ENCODE peak calls at places on chromosomes 4 and X, in ten cellular contexts. C, L, G, X, F, T, U, D, P and I are unnamed samples.

GRCh38 chrX:100407784-100408642 is 2.1 kb downstream of the PCDH19 start:
- DNase-seq in C (peak), L (no peak), G (no peak), X (no peak), F (no peak), T (no peak), U (no peak), D (no peak), P (no peak), I (no peak)

GRCh38 chr4:102392033-102392744 is 46.9 kb upstream of the SLC39A8 start:
- DNase-seq in C (no peak), L (no peak), G (no peak), X (no peak), F (no peak), T (no peak), U (no peak), D (no peak), P (peak), I (no peak)

GRCh38 chr4:85127653-85128052 is 161.2 kb upstream of the WDFY3 start:
- DNase-seq in C (peak), L (no peak), G (peak), X (peak), F (no peak), T (peak), U (peak), D (peak), P (no peak), I (peak)

GRCh38 chrX:9182041-9182440 is 148.1 kb upstream of the FAM9B start:
- DNase-seq in C (no peak), L (no peak), G (no peak), X (peak), F (no peak), T (no peak), U (peak), D (no peak), P (no peak), I (no peak)

GRCh38 chr4:123922847-123923246 is 526.3 kb downstream of the SPRY1 start:
- DNase-seq in C (no peak), L (no peak), G (no peak), X (peak), F (no peak), T (no peak), U (peak), D (peak), P (no peak), I (peak)

GRCh38 chrX:79161655-79162054 is 17.2 kb downstream of the GPR174 start:
- DNase-seq in C (no peak), L (no peak), G (no peak), X (no peak), F (no peak), T (peak), U (peak), D (no peak), P (no peak), I (no peak)

GRCh38 chr4:76960014-76960413 is 10.5 kb downstream of the SEPTIN11 start:
- DNase-seq in C (no peak), L (no peak), G (no peak), X (no peak), F (no peak), T (no peak), U (no peak), D (peak), P (peak), I (no peak)

GRCh38 chrX:40130207-40130606 is 32.4 kb upstream of the BCOR start:
- DNase-seq in C (no peak), L (no peak), G (peak), X (peak), F (no peak), T (no peak), U (peak), D (peak), P (no peak), I (peak)

GRCh38 chr4:147899512-147899911 is 167.6 kb downstream of the ARHGAP10 start:
- DNase-seq in C (no peak), L (no peak), G (no peak), X (no peak), F (no peak), T (no peak), U (peak), D (no peak), P (no peak), I (peak)

GRCh38 chr4:120291541-120291940 is 224.9 kb upstream of the MAD2L1 start:
- DNase-seq in C (no peak), L (no peak), G (no peak), X (no peak), F (no peak), T (no peak), U (no peak), D (no peak), P (no peak), I (no peak)

GRCh38 chrX:18828832-18829404 is 121.5 kb downstream of the PPEF1 start:
- DNase-seq in C (no peak), L (no peak), G (no peak), X (peak), F (no peak), T (peak), U (peak), D (no peak), P (no peak), I (peak)

GRCh38 chr4:75477201-75477600 is 37.0 kb downstream of the RCHY1 start:
- DNase-seq in C (no peak), L (no peak), G (no peak), X (no peak), F (no peak), T (no peak), U (no peak), D (no peak), P (no peak), I (peak)

GRCh38 chr4:95317124-95317820 is 231.5 kb downstream of the UNC5C start:
- DNase-seq in C (no peak), L (no peak), G (no peak), X (no peak), F (no peak), T (no peak), U (no peak), D (no peak), P (no peak), I (no peak)

GRCh38 chr4:1248262-1249147 is at the start of gene CTBP1:
- DNase-seq in C (peak), L (peak), G (peak), X (peak), F (peak), T (peak), U (peak), D (peak), P (no peak), I (peak)

GRCh38 chr4:116478343-116478742 is 607.0 kb downstream of the TRAM1L1 start:
- DNase-seq in C (no peak), L (no peak), G (no peak), X (no peak), F (no peak), T (no peak), U (no peak), D (no peak), P (no peak), I (no peak)

GRCh38 chr4:159966741-159967140 is 863.9 kb downstream of the RAPGEF2 start:
- DNase-seq in C (peak), L (no peak), G (no peak), X (no peak), F (no peak), T (no peak), U (no peak), D (no peak), P (no peak), I (no peak)

GRCh38 chr4:82578935-82579334 is 17.1 kb upstream of the TMEM150C start:
- DNase-seq in C (no peak), L (no peak), G (no peak), X (no peak), F (no peak), T (no peak), U (no peak), D (no peak), P (no peak), I (peak)
- TF ChIP-seq CTCF in C (no peak), L (no peak), G (no peak), X (peak), F (no peak), T (no peak), U (no peak), D (no peak), P (peak), I (peak)

GRCh38 chrX:134174273-134174660 is 62.7 kb upstream of the CCDC160 start:
- DNase-seq in C (no peak), L (no peak), G (no peak), X (no peak), F (no peak), T (no peak), U (no peak), D (no peak), P (no peak), I (no peak)
- H3K4me3 ChIP-seq in C (no peak), L (no peak), G (no peak), X (no peak), F (no peak), T (no peak), U (no peak), D (no peak), P (no peak), I (no peak)

GRCh38 chr4:87838207-87838606 is 5.4 kb downstream of the MEPE start:
- DNase-seq in C (peak), L (no peak), G (peak), X (no peak), F (no peak), T (no peak), U (peak), D (no peak), P (no peak), I (peak)
- TF ChIP-seq CTCF in C (peak), L (no peak), G (peak), X (peak), F (no peak), T (no peak), U (peak), D (peak), P (peak), I (peak)

GRCh38 chr4:108171541-108172230 is 3.0 kb upstream of the LEF1 start:
- DNase-seq in C (peak), L (peak), G (no peak), X (no peak), F (no peak), T (no peak), U (no peak), D (no peak), P (no peak), I (no peak)
- H3K4me3 ChIP-seq in C (peak), L (no peak), G (no peak), X (no peak), F (no peak), T (no peak), U (no peak), D (peak), P (peak), I (no peak)

GRCh38 chr4:8191136-8191747 is 7.8 kb upstream of the SH3TC1 start:
- DNase-seq in C (peak), L (peak), G (no peak), X (peak), F (no peak), T (peak), U (no peak), D (peak), P (no peak), I (peak)
- TF ChIP-seq CTCF in C (no peak), L (no peak), G (no peak), X (no peak), F (no peak), T (no peak), U (no peak), D (no peak), P (no peak), I (no peak)

GRCh38 chr4:4801013-4801412 is 58.5 kb upstream of the MSX1 start:
- DNase-seq in C (no peak), L (no peak), G (no peak), X (no peak), F (no peak), T (no peak), U (no peak), D (peak), P (no peak), I (peak)

GRCh38 chr4:4803216-4803903 is 56.1 kb upstream of the MSX1 start:
- DNase-seq in C (no peak), L (no peak), G (no peak), X (no peak), F (no peak), T (no peak), U (no peak), D (no peak), P (no peak), I (no peak)

GRCh38 chr4:4810365-4810764 is 49.1 kb upstream of the MSX1 start:
- DNase-seq in C (no peak), L (no peak), G (no peak), X (no peak), F (no peak), T (no peak), U (no peak), D (no peak), P (no peak), I (no peak)

GRCh38 chr4:4803904-4804296 is 55.6 kb upstream of the MSX1 start:
- DNase-seq in C (no peak), L (no peak), G (no peak), X (no peak), F (no peak), T (no peak), U (no peak), D (no peak), P (no peak), I (no peak)

GRCh38 chr4:4805805-4806345 is 53.6 kb upstream of the MSX1 start:
- DNase-seq in C (no peak), L (no peak), G (no peak), X (no peak), F (no peak), T (no peak), U (no peak), D (no peak), P (no peak), I (no peak)
- H3K4me3 ChIP-seq in C (no peak), L (no peak), G (no peak), X (no peak), F (no peak), T (no peak), U (no peak), D (no peak), P (no peak), I (no peak)

GRCh38 chrX:71621644-71622346 is 3.5 kb upstream of the CXCR3 start:
- DNase-seq in C (no peak), L (no peak), G (no peak), X (no peak), F (peak), T (no peak), U (peak), D (no peak), P (no peak), I (peak)

GRCh38 chrX:71623714-71624113 is 5.4 kb upstream of the CXCR3 start:
- DNase-seq in C (no peak), L (no peak), G (no peak), X (no peak), F (no peak), T (peak), U (no peak), D (no peak), P (no peak), I (no peak)

GRCh38 chrX:71623105-71623450 is 4.8 kb upstream of the CXCR3 start:
- DNase-seq in C (no peak), L (no peak), G (no peak), X (no peak), F (no peak), T (no peak), U (no peak), D (no peak), P (no peak), I (no peak)

GRCh38 chrX:71625471-71625870 is 7.2 kb upstream of the CXCR3 start:
- DNase-seq in C (no peak), L (no peak), G (no peak), X (no peak), F (no peak), T (no peak), U (no peak), D (no peak), P (no peak), I (no peak)

GRCh38 chrX:71622347-71623104 is 4.2 kb upstream of the CXCR3 start:
- DNase-seq in C (peak), L (peak), G (peak), X (peak), F (peak), T (peak), U (peak), D (peak), P (no peak), I (peak)
- TF ChIP-seq CTCF in C (no peak), L (no peak), G (no peak), X (peak), F (no peak), T (peak), U (peak), D (no peak), P (no peak), I (peak)

GRCh38 chr4:38062894-38063168 is 102.6 kb downstream of the PTTG2 start:
- DNase-seq in C (no peak), L (no peak), G (no peak), X (no peak), F (no peak), T (no peak), U (no peak), D (no peak), P (no peak), I (no peak)
- H3K4me3 ChIP-seq in C (no peak), L (peak), G (no peak), X (no peak), F (no peak), T (no peak), U (no peak), D (no peak), P (no peak), I (no peak)

GRCh38 chr4:164596318-164596878 is 157.5 kb upstream of the SMIM31 start:
- DNase-seq in C (no peak), L (no peak), G (no peak), X (no peak), F (no peak), T (no peak), U (no peak), D (no peak), P (no peak), I (no peak)
- TF ChIP-seq CTCF in C (no peak), L (no peak), G (no peak), X (no peak), F (no peak), T (no peak), U (no peak), D (no peak), P (no peak), I (no peak)